ENCODE peak calls at places on chromosomes 3 and 15, in seven cellular contexts. R, Z, T, E, A, O and X are unnamed samples.

GRCh38 chr3:127193341-127193740 is 410 bp downstream of the PRR23E start:
- DNase-seq in R (no peak), Z (no peak), T (no peak), E (no peak), A (no peak), O (no peak), X (no peak)

GRCh38 chr3:152298393-152299242 is 29.9 kb downstream of the MBNL1 start:
- DNase-seq in R (peak), Z (peak), T (peak), E (peak), A (peak), O (peak), X (no peak)

GRCh38 chr3:123595396-123595795 is 10.5 kb upstream of the HACD2 start:
- DNase-seq in R (no peak), Z (no peak), T (no peak), E (no peak), A (no peak), O (no peak), X (no peak)

GRCh38 chr15:85142324-85142723 is 160.7 kb downstream of the PDE8A start:
- DNase-seq in R (peak), Z (no peak), T (peak), E (no peak), A (peak), O (no peak), X (peak)

GRCh38 chr15:71610991-71611720 is 199.2 kb upstream of the NR2E3 start:
- DNase-seq in R (no peak), Z (no peak), T (no peak), E (no peak), A (no peak), O (no peak), X (no peak)

GRCh38 chr15:69976366-69976994 is 121.2 kb downstream of the TLE3 start:
- DNase-seq in R (peak), Z (no peak), T (peak), E (peak), A (peak), O (peak), X (no peak)

GRCh38 chr3:63580151-63580550 is 72.3 kb upstream of the SNTN start:
- DNase-seq in R (no peak), Z (no peak), T (no peak), E (no peak), A (no peak), O (no peak), X (no peak)

GRCh38 chr3:2838533-2839157 is 271.5 kb downstream of the IL5RA start:
- DNase-seq in R (no peak), Z (no peak), T (no peak), E (no peak), A (no peak), O (no peak), X (no peak)

GRCh38 chr3:8875831-8876230 is 87.4 kb downstream of the RAD18 start:
- DNase-seq in R (no peak), Z (no peak), T (no peak), E (no peak), A (no peak), O (no peak), X (no peak)

GRCh38 chr3:179098388-179099077 is 26.9 kb upstream of the ZMAT3 start:
- DNase-seq in R (peak), Z (no peak), T (peak), E (no peak), A (peak), O (peak), X (no peak)

GRCh38 chr3:136750922-136751258 is 1.3 kb downstream of the STAG1 start:
- DNase-seq in R (no peak), Z (no peak), T (peak), E (no peak), A (no peak), O (no peak), X (no peak)

GRCh38 chr3:66693461-66693912 is 192.7 kb upstream of the LRIG1 start:
- DNase-seq in R (peak), Z (no peak), T (peak), E (no peak), A (no peak), O (no peak), X (no peak)

GRCh38 chr3:15298504-15298903 is 33.9 kb downstream of the SH3BP5 start:
- DNase-seq in R (no peak), Z (no peak), T (no peak), E (no peak), A (no peak), O (no peak), X (no peak)

GRCh38 chr3:9783954-9784353 is 8.3 kb downstream of the TADA3 start:
- DNase-seq in R (no peak), Z (no peak), T (no peak), E (no peak), A (no peak), O (no peak), X (no peak)

GRCh38 chr3:39103791-39104552 is 3.5 kb downstream of the GORASP1 start:
- DNase-seq in R (no peak), Z (no peak), T (no peak), E (no peak), A (no peak), O (no peak), X (no peak)

GRCh38 chr15:70708839-70709238 is 54.5 kb downstream of the UACA start:
- DNase-seq in R (no peak), Z (no peak), T (no peak), E (no peak), A (no peak), O (no peak), X (no peak)

GRCh38 chr3:116920836-116921596 is 211.4 kb downstream of the TUSC7 start:
- DNase-seq in R (peak), Z (no peak), T (no peak), E (no peak), A (no peak), O (no peak), X (no peak)

GRCh38 chr15:29270169-29270955 is 740 bp upstream of the NSMCE3 start:
- DNase-seq in R (no peak), Z (no peak), T (peak), E (peak), A (no peak), O (no peak), X (no peak)

GRCh38 chr15:100061944-100062343 is 279.8 kb downstream of the ADAMTS17 start:
- DNase-seq in R (no peak), Z (no peak), T (no peak), E (no peak), A (no peak), O (no peak), X (no peak)

GRCh38 chr3:55412580-55412979 is 74.5 kb downstream of the WNT5A start:
- DNase-seq in R (no peak), Z (no peak), T (no peak), E (no peak), A (no peak), O (no peak), X (no peak)

GRCh38 chr3:79139395-79140060 is 628.3 kb downstream of the ROBO1 start:
- DNase-seq in R (peak), Z (no peak), T (peak), E (no peak), A (no peak), O (no peak), X (no peak)

GRCh38 chr3:4524423-4524769 is 31.2 kb downstream of the ITPR1 start:
- DNase-seq in R (no peak), Z (no peak), T (no peak), E (no peak), A (no peak), O (no peak), X (no peak)

GRCh38 chr3:189588061-189588817 is 43.0 kb upstream of the TP63 start:
- DNase-seq in R (peak), Z (no peak), T (peak), E (no peak), A (peak), O (no peak), X (no peak)

GRCh38 chr15:85730001-85730820 is 64.5 kb downstream of the KLHL25 start:
- DNase-seq in R (peak), Z (no peak), T (peak), E (peak), A (no peak), O (peak), X (no peak)

GRCh38 chr3:112767177-112767576 is 79.5 kb downstream of the CD200R1L start:
- DNase-seq in R (no peak), Z (no peak), T (no peak), E (no peak), A (no peak), O (no peak), X (no peak)

GRCh38 chr15:78457101-78457500 is 19.1 kb downstream of the IREB2 start:
- DNase-seq in R (peak), Z (no peak), T (peak), E (no peak), A (peak), O (no peak), X (no peak)